ENCODE peak calls at places on chromosomes 16 and 17, in ten cellular contexts. B, O, Q, P, W, X, Z, R, G and D are unnamed samples.

GRCh38 chr16:87271256-87271655 is 45.9 kb downstream of the C16orf95 start:
- DNase-seq in Z (no peak), R (no peak), P (no peak), W (no peak), Q (no peak), G (no peak), X (no peak), B (no peak), O (no peak), D (no peak)

GRCh38 chr17:45227631-45228120 is 6.0 kb downstream of the FMNL1 start:
- DNase-seq in W (no peak), Z (no peak), X (peak), Q (no peak), G (no peak), R (no peak), O (no peak), P (no peak), B (no peak), D (no peak)

GRCh38 chr17:66677201-66677981 is 157.5 kb upstream of the CACNG5 start:
- DNase-seq in P (peak), Q (peak), W (peak), G (no peak), B (peak), X (no peak), Z (no peak), R (peak), O (no peak), D (peak)

GRCh38 chr16:68802190-68802589 is 41.1 kb upstream of the TANGO6 start:
- DNase-seq in X (no peak), G (no peak), Z (no peak), P (peak), R (peak), B (peak), Q (peak), W (no peak), O (no peak), D (no peak)

GRCh38 chr16:49194499-49195260 is 87.0 kb downstream of the CBLN1 start:
- DNase-seq in B (no peak), G (no peak), Q (no peak), P (no peak), Z (no peak), R (no peak), O (no peak), W (no peak), X (no peak), D (peak)

GRCh38 chr17:28812980-28813377 is 29.6 kb downstream of the FAM222B start:
- DNase-seq in O (no peak), Q (no peak), Z (no peak), G (peak), B (no peak), X (no peak), W (no peak), P (no peak), R (peak), D (no peak)

GRCh38 chr17:80850817-80851216 is 140.8 kb upstream of the CHMP6 start:
- DNase-seq in P (no peak), X (no peak), W (peak), Z (no peak), B (peak), G (no peak), O (no peak), R (peak), Q (no peak), D (no peak)

GRCh38 chr17:17570207-17570797 is 21.2 kb downstream of the PEMT start:
- DNase-seq in Z (no peak), X (no peak), G (peak), O (no peak), B (no peak), R (peak), P (peak), W (peak), Q (no peak), D (peak)

GRCh38 chr17:80104321-80104955 is 3.1 kb downstream of the GAA start:
- DNase-seq in G (no peak), O (no peak), X (peak), W (no peak), P (no peak), B (peak), R (no peak), Z (no peak), Q (no peak), D (peak)

GRCh38 chr16:878071-878784 is 77.7 kb upstream of the GNG13 start:
- DNase-seq in Q (peak), G (no peak), W (no peak), Z (no peak), B (no peak), P (no peak), O (peak), X (peak), R (peak), D (peak)

GRCh38 chr17:15169676-15170075 is 95.5 kb downstream of the PMP22 start:
- DNase-seq in Z (no peak), B (peak), O (no peak), P (peak), G (no peak), R (peak), Q (peak), W (peak), X (no peak), D (no peak)

GRCh38 chr16:525520-526180 is 1.9 kb upstream of the CAPN15 start:
- DNase-seq in R (peak), G (peak), Z (no peak), P (peak), O (peak), X (peak), B (peak), Q (peak), W (peak), D (no peak)

GRCh38 chr17:40485851-40486512 is 15.4 kb downstream of the TNS4 start:
- DNase-seq in X (peak), P (peak), O (peak), B (peak), R (peak), Q (peak), G (no peak), W (peak), Z (no peak), D (no peak)

GRCh38 chr17:40484285-40484972 is 17.0 kb downstream of the TNS4 start:
- DNase-seq in Q (no peak), O (no peak), G (no peak), P (no peak), R (no peak), Z (no peak), B (peak), W (no peak), X (peak), D (no peak)

GRCh38 chr17:40482722-40483121 is 18.7 kb downstream of the TNS4 start:
- DNase-seq in Q (no peak), B (peak), G (no peak), R (no peak), X (no peak), Z (no peak), W (no peak), O (no peak), P (peak), D (no peak)

GRCh38 chr17:40484973-40485530 is 16.4 kb downstream of the TNS4 start:
- DNase-seq in W (no peak), Z (no peak), P (no peak), B (peak), G (no peak), X (peak), R (no peak), O (no peak), Q (no peak), D (no peak)

DNA sequence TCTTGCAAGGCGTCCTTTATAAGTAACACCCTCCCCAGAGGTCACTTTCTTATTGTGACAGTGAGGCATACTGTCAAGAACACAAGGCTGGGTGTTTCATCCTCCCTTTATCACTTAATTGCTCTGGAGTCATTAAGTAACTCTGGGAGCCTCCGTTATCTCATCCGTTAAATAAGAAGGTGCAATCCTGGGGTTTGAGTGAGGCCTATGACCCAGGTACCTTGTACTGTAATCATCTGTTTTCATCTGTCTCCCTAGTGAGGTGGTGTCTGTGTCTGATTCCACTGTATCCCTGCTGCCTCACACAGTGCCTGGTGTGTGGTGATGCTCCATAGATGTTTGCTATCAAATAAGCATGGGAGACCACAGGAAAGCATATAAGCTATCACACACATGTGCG is 17.7 kb downstream of the TNS4 start:
- DNase-seq in Z (no peak), O (no peak), Q (no peak), B (no peak), G (no peak), P (no peak), R (no peak), W (no peak), X (no peak), D (peak)
- H3K27ac ChIP-seq in Z (no peak), O (no peak), Q (no peak), B (peak), G (no peak), P (peak), R (peak), W (no peak), X (no peak), D (no peak)

GRCh38 chr16:3113765-3114479 is 1.5 kb downstream of the ZNF205 start:
- DNase-seq in P (peak), Q (no peak), G (no peak), R (peak), Z (no peak), O (no peak), W (no peak), B (no peak), X (no peak), D (no peak)

GRCh38 chr16:3112881-3113574 is 642 bp downstream of the ZNF205 start:
- DNase-seq in X (peak), Z (no peak), Q (no peak), R (peak), W (peak), P (no peak), G (no peak), B (no peak), O (no peak), D (no peak)

GRCh38 chr16:3115011-3115410 is 2.6 kb downstream of the ZNF205 start:
- DNase-seq in X (no peak), R (no peak), Q (no peak), W (no peak), Z (no peak), P (no peak), B (no peak), G (no peak), O (no peak), D (peak)

GRCh38 chr16:3118204-3118790 is 5.9 kb downstream of the ZNF205 start:
- DNase-seq in B (peak), R (no peak), G (no peak), P (no peak), X (no peak), O (no peak), Z (no peak), W (no peak), Q (no peak), D (no peak)

DNA sequence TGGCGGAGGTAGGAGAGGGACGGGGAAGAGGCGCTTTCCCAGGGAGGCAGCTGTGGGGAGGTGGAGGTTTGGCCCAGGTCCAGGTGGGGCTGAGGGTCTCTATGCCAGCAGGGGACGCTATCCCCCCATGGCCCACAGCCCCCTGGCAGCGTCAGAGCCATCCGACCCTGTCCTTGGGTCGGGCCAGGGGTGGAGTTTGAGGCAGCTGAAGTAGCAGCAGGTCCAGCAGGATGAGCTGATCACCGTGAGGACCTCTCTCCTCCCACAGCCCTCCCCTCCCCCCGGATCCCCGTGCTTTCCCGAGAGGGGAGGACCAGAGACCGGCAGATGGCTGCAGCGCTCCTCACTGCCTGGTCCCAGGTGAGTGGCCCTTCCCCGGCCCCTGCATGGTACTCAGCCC is 3.2 kb downstream of the ZNF205 start:
- DNase-seq in R (no peak), W (no peak), B (no peak), X (peak), Q (no peak), O (no peak), G (no peak), Z (no peak), P (no peak), D (peak)
- TF ChIP-seq CTCF in R (no peak), W (no peak), B (no peak), X (no peak), Q (no peak), O (no peak), G (no peak), Z (peak), P (no peak), D (peak)

GRCh38 chr17:41544935-41545334 is 16.8 kb upstream of the KRT19 start:
- DNase-seq in W (no peak), B (no peak), Z (no peak), Q (no peak), G (no peak), X (no peak), P (no peak), R (no peak), O (no peak), D (peak)
- H3K9ac ChIP-seq in W (no peak), B (no peak), Z (no peak), Q (no peak), G (no peak), X (no peak), P (no peak), R (no peak), O (peak), D (no peak)

DNA sequence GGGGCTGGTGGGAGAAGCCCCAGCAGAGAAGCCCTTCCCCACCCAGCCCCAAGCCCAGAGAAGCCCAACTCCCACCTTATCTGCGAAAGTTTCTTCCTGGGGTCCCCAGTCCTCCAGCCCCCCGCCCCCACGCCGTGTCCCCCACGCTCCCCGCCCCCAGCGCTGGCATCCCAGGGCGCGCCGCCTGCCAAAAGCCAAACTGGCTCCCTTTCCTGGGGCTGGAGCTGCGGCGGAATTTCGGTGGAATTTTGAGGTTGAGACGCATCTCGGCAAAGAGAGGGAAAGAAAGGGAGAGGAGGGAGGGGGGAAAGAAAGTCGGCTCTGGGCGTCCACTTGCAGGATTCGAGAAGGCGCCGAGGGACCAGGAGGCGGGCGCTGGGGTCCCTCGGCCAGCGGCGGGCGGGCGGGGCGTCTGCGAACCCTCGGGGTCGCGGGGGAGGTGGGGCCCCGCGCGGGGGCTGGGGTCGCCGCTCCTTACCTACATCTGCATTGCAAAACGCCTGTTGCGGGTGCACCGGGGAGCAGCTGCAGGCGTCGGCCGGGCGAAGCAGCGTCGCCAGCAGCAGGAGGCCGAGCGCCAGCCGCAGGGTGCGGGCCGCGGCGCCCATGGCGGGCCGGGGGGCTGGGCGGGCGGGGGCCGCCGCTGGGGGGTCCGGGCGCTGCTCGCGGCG is 571 bp downstream of the TIMP2 start:
- DNase-seq in X (peak), P (peak), B (no peak), Q (no peak), G (no peak), R (no peak), Z (no peak), O (no peak), W (no peak), D (peak)
- H3K27ac ChIP-seq in X (peak), P (no peak), B (no peak), Q (peak), G (no peak), R (peak), Z (no peak), O (peak), W (peak), D (no peak)

GRCh38 chr17:53148058-53148457 is 674.7 kb upstream of the KIF2B start:
- DNase-seq in R (no peak), G (no peak), W (no peak), Z (no peak), P (no peak), Q (no peak), B (no peak), O (no peak), X (no peak), D (no peak)

GRCh38 chr17:53150101-53150698 is 672.5 kb upstream of the KIF2B start:
- DNase-seq in Z (no peak), R (no peak), B (no peak), Q (no peak), G (no peak), O (no peak), P (peak), W (peak), X (no peak), D (peak)
- TF ChIP-seq CTCF in Z (peak), R (no peak), B (no peak), Q (no peak), G (peak), O (no peak), P (peak), W (no peak), X (no peak), D (peak)

GRCh38 chr17:2244545-2245525 is 58.8 kb downstream of the SMG6 start:
- DNase-seq in G (peak), R (peak), X (peak), P (peak), W (peak), Z (peak), Q (peak), O (peak), B (peak), D (peak)
- H3K9ac ChIP-seq in G (peak), R (peak), X (no peak), P (no peak), W (peak), Z (no peak), Q (peak), O (no peak), B (no peak), D (no peak)

DNA sequence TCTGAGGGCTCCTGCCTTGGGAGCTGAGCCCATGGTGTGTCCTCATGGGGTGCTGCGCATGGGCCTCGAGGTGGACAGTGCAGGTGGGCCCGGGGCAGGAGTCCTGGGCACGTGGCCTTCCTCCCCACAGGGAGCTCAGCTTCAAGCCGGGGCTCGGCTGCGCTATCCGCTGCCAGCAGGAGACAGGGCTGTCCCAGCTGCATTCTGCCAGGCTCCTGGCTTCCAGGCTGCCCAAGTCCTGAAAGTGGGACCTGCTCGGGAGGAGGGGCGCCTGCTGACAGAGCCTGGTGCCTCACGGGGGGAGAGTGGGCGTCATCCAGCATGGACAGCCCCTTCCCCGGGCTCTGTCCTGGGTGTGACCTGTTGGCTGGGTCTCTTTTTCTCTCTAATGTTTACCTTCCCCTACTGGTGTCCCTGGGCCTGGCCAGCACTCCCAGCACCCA is 7.1 kb downstream of the TRAF7 start:
- DNase-seq in W (no peak), Z (no peak), G (no peak), Q (no peak), B (no peak), R (no peak), X (no peak), O (no peak), P (peak), D (no peak)
- H3K27ac ChIP-seq in W (no peak), Z (no peak), G (no peak), Q (no peak), B (peak), R (no peak), X (no peak), O (peak), P (peak), D (no peak)

GRCh38 chr16:56956076-56956475 is 5.7 kb upstream of the CETP start:
- DNase-seq in O (no peak), X (no peak), Z (no peak), R (no peak), G (no peak), B (no peak), Q (no peak), P (no peak), W (no peak), D (no peak)

GRCh38 chr16:56960681-56961281 is 969 bp upstream of the CETP start:
- DNase-seq in G (no peak), R (peak), P (no peak), O (no peak), B (no peak), Z (no peak), W (no peak), X (peak), Q (no peak), D (no peak)

GRCh38 chr16:56961386-56961785 is 364 bp upstream of the CETP start:
- DNase-seq in P (no peak), B (no peak), Q (no peak), X (no peak), O (no peak), G (peak), R (peak), Z (no peak), W (peak), D (no peak)

GRCh38 chr16:56953006-56953405 is 8.7 kb upstream of the CETP start:
- DNase-seq in R (no peak), P (no peak), Q (no peak), X (no peak), G (no peak), B (no peak), O (no peak), Z (no peak), W (no peak), D (no peak)

DNA sequence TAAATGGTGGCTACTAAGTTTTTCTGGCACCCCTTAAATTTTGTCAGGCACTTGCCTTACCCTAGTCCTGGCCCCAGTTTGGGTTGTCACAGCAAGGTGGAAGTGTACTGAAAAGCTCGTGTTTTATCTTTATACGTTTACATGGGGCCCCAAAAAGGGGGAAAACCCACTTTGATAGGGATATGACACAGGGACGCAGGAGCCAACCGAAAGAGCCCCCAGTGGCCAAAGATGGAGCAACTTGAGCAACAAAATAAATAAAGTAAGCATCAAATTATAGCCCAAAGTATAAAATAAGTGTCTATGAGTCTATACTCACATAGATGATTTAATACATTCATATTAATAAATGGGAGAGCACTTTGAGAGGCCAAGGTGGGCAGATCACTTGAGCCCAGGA is 5.0 kb upstream of the CETP start:
- DNase-seq in Q (no peak), W (no peak), Z (no peak), B (no peak), X (no peak), R (no peak), G (no peak), O (no peak), P (no peak), D (no peak)
- TF ChIP-seq CTCF in Q (peak), W (peak), Z (peak), B (no peak), X (no peak), R (peak), G (no peak), O (peak), P (peak), D (peak)

DNA sequence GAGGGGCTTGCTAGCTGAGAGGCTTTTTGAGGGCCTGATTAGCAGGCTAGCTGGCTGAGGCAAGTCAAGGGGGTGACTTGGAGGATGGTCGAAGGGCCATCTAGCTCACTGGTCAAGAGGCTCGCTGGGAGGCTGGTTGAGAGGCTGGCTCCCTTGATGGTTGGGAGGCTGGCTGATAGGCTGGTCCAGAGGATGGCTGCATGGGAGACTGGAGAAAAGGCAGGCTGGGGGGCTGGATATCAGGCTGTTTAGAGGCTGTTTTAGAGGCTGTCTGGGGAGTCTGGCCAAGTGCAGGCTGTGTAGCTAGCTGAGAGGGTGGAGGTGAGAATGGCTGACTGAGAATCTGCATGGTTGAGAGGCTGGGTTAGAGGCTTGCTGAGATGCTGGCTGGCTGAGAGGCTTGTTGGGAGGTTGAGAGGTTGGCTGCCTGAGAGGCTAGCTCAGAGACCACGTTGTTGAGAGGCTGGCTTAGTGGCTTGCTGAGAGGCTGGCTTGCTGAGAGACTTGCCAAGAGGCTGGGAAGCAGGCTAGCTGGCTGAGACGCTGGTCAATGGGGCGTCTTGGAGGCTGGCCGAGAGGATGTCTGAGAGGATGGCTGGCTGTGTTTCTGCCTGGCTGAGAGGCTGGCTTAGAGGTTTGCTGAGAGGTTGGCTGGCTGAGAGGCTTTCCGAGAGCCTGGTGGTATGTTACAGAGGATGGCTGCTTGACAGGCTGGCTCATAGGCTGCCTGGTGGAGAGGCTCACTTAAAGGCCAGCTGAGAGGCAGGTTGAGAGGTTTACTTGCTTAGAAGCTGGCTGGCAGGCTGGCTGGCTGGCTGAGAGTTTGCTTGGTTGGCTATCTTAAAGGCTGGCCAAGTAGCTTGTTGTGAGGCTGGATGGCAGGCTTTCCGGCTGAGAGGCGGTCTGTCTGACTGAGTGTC is 36.6 kb upstream of the ACSM2B start:
- DNase-seq in Q (no peak), W (no peak), Z (no peak), O (no peak), P (no peak), X (no peak), R (no peak), G (no peak), B (no peak), D (no peak)
- H3K9ac ChIP-seq in Q (no peak), W (no peak), Z (no peak), O (no peak), P (no peak), X (no peak), R (no peak), G (no peak), B (no peak), D (no peak)